ENCODE peak calls at places on chromosomes 7 and 10, in eight cellular contexts. One of them, this sample, is unnamed.

GRCh38 chr7:75650062-75650461 is 88.7 kb downstream of the HIP1 start:
- DNase-seq in pancreas: peak
- DNase-seq in prostate gland: no peak
- DNase-seq in A549: no peak
- DNase-seq in body of pancreas: no peak
- DNase-seq in AG09309: no peak
- DNase-seq in fibroblast of the aortic adventitia: no peak
- DNase-seq in GM12878: no peak
- DNase-seq in this sample: no peak

GRCh38 chr7:36127075-36127740 is 25.8 kb upstream of the EEPD1 start:
- DNase-seq in body of pancreas: no peak
- DNase-seq in A549: no peak
- DNase-seq in GM12878: no peak
- DNase-seq in AG09309: no peak
- DNase-seq in fibroblast of the aortic adventitia: no peak
- DNase-seq in pancreas: no peak
- DNase-seq in prostate gland: no peak
- DNase-seq in this sample: no peak

GRCh38 chr10:11018830-11019692 is 1.4 kb downstream of the CELF2 start:
- DNase-seq in GM12878: no peak
- DNase-seq in AG09309: no peak
- DNase-seq in prostate gland: no peak
- DNase-seq in body of pancreas: no peak
- DNase-seq in fibroblast of the aortic adventitia: no peak
- DNase-seq in pancreas: no peak
- DNase-seq in A549: no peak
- DNase-seq in this sample: no peak

GRCh38 chr10:102120142-102120986 is at the start of gene LDB1:
- DNase-seq in AG09309: no peak
- DNase-seq in prostate gland: peak
- DNase-seq in A549: peak
- DNase-seq in pancreas: peak
- DNase-seq in fibroblast of the aortic adventitia: peak
- DNase-seq in body of pancreas: peak
- DNase-seq in GM12878: no peak
- DNase-seq in this sample: no peak

GRCh38 chr7:50730459-50731400 is 52.0 kb downstream of the GRB10 start:
- DNase-seq in A549: no peak
- DNase-seq in AG09309: no peak
- DNase-seq in fibroblast of the aortic adventitia: no peak
- DNase-seq in pancreas: no peak
- DNase-seq in body of pancreas: no peak
- DNase-seq in prostate gland: no peak
- DNase-seq in GM12878: no peak
- DNase-seq in this sample: peak

GRCh38 chr7:36526720-36527548 is 137.3 kb downstream of the ANLN start:
- DNase-seq in prostate gland: no peak
- DNase-seq in AG09309: peak
- DNase-seq in body of pancreas: no peak
- DNase-seq in GM12878: peak
- DNase-seq in fibroblast of the aortic adventitia: peak
- DNase-seq in A549: peak
- DNase-seq in pancreas: no peak
- DNase-seq in this sample: peak

GRCh38 chr10:86971146-86971991 is 3.1 kb downstream of the ADIRF start:
- DNase-seq in prostate gland: peak
- DNase-seq in A549: peak
- DNase-seq in pancreas: peak
- DNase-seq in AG09309: peak
- DNase-seq in GM12878: peak
- DNase-seq in body of pancreas: peak
- DNase-seq in fibroblast of the aortic adventitia: peak
- DNase-seq in this sample: no peak

GRCh38 chr7:1085266-1085665 is 2.6 kb upstream of the GPER1 start:
- DNase-seq in GM12878: no peak
- DNase-seq in prostate gland: no peak
- DNase-seq in body of pancreas: no peak
- DNase-seq in fibroblast of the aortic adventitia: no peak
- DNase-seq in pancreas: no peak
- DNase-seq in A549: no peak
- DNase-seq in AG09309: no peak
- DNase-seq in this sample: no peak

GRCh38 chr7:19620470-19620869 is 88.4 kb downstream of the POLR1F start:
- DNase-seq in GM12878: no peak
- DNase-seq in A549: no peak
- DNase-seq in fibroblast of the aortic adventitia: no peak
- DNase-seq in AG09309: no peak
- DNase-seq in prostate gland: no peak
- DNase-seq in pancreas: no peak
- DNase-seq in body of pancreas: no peak
- DNase-seq in this sample: no peak

GRCh38 chr10:121800146-121800545 is 127.7 kb downstream of the ATE1 start:
- DNase-seq in A549: no peak
- DNase-seq in pancreas: no peak
- DNase-seq in fibroblast of the aortic adventitia: peak
- DNase-seq in GM12878: no peak
- DNase-seq in body of pancreas: no peak
- DNase-seq in prostate gland: no peak
- DNase-seq in AG09309: peak
- DNase-seq in this sample: no peak

GRCh38 chr7:157302314-157302711 is 34.5 kb upstream of the DNAJB6 start:
- DNase-seq in AG09309: no peak
- DNase-seq in A549: no peak
- DNase-seq in body of pancreas: no peak
- DNase-seq in pancreas: no peak
- DNase-seq in fibroblast of the aortic adventitia: no peak
- DNase-seq in GM12878: peak
- DNase-seq in prostate gland: peak
- DNase-seq in this sample: no peak

GRCh38 chr10:73296946-73297345 is 44.5 kb upstream of the MRPS16 start:
- DNase-seq in fibroblast of the aortic adventitia: no peak
- DNase-seq in GM12878: no peak
- DNase-seq in prostate gland: no peak
- DNase-seq in A549: no peak
- DNase-seq in body of pancreas: no peak
- DNase-seq in pancreas: no peak
- DNase-seq in AG09309: no peak
- DNase-seq in this sample: no peak

GRCh38 chr7:51090411-51090810 is 226.2 kb downstream of the COBL start:
- DNase-seq in prostate gland: no peak
- DNase-seq in AG09309: no peak
- DNase-seq in body of pancreas: no peak
- DNase-seq in fibroblast of the aortic adventitia: peak
- DNase-seq in A549: no peak
- DNase-seq in GM12878: no peak
- DNase-seq in pancreas: no peak
- DNase-seq in this sample: no peak

GRCh38 chr10:21421016-21421415 is 104.5 kb downstream of the SKIDA1 start:
- DNase-seq in body of pancreas: no peak
- DNase-seq in pancreas: no peak
- DNase-seq in GM12878: no peak
- DNase-seq in prostate gland: no peak
- DNase-seq in fibroblast of the aortic adventitia: no peak
- DNase-seq in AG09309: no peak
- DNase-seq in A549: no peak
- DNase-seq in this sample: no peak

GRCh38 chr10:6503171-6503570 is 76.9 kb downstream of the PRKCQ start:
- DNase-seq in prostate gland: no peak
- DNase-seq in AG09309: no peak
- DNase-seq in body of pancreas: no peak
- DNase-seq in A549: no peak
- DNase-seq in pancreas: no peak
- DNase-seq in GM12878: no peak
- DNase-seq in fibroblast of the aortic adventitia: no peak
- DNase-seq in this sample: no peak

GRCh38 chr10:5655003-5655600 is 11.3 kb downstream of the ASB13 start:
- DNase-seq in AG09309: no peak
- DNase-seq in prostate gland: no peak
- DNase-seq in GM12878: no peak
- DNase-seq in fibroblast of the aortic adventitia: no peak
- DNase-seq in pancreas: no peak
- DNase-seq in A549: no peak
- DNase-seq in body of pancreas: no peak
- DNase-seq in this sample: no peak

GRCh38 chr7:25427721-25428120 is 199.4 kb upstream of the NPVF start:
- DNase-seq in fibroblast of the aortic adventitia: no peak
- DNase-seq in AG09309: no peak
- DNase-seq in GM12878: no peak
- DNase-seq in pancreas: no peak
- DNase-seq in A549: no peak
- DNase-seq in prostate gland: no peak
- DNase-seq in body of pancreas: no peak
- DNase-seq in this sample: no peak

GRCh38 chr7:25431956-25432355 is 203.7 kb upstream of the NPVF start:
- DNase-seq in body of pancreas: no peak
- DNase-seq in fibroblast of the aortic adventitia: no peak
- DNase-seq in pancreas: no peak
- DNase-seq in prostate gland: no peak
- DNase-seq in AG09309: no peak
- DNase-seq in A549: no peak
- DNase-seq in GM12878: no peak
- DNase-seq in this sample: no peak

GRCh38 chr7:25429731-25430130 is 201.4 kb upstream of the NPVF start:
- DNase-seq in prostate gland: no peak
- DNase-seq in body of pancreas: no peak
- DNase-seq in A549: no peak
- DNase-seq in fibroblast of the aortic adventitia: no peak
- DNase-seq in GM12878: no peak
- DNase-seq in AG09309: no peak
- DNase-seq in pancreas: no peak
- DNase-seq in this sample: peak

GRCh38 chr7:25432807-25433206 is 204.5 kb upstream of the NPVF start:
- DNase-seq in body of pancreas: no peak
- DNase-seq in fibroblast of the aortic adventitia: no peak
- DNase-seq in A549: no peak
- DNase-seq in prostate gland: no peak
- DNase-seq in pancreas: no peak
- DNase-seq in AG09309: no peak
- DNase-seq in GM12878: no peak
- DNase-seq in this sample: no peak

GRCh38 chr7:25430200-25430953 is 202.1 kb upstream of the NPVF start:
- DNase-seq in GM12878: no peak
- DNase-seq in fibroblast of the aortic adventitia: no peak
- DNase-seq in prostate gland: no peak
- DNase-seq in AG09309: no peak
- DNase-seq in pancreas: no peak
- DNase-seq in A549: no peak
- DNase-seq in body of pancreas: no peak
- DNase-seq in this sample: no peak
- H3K4me3 ChIP-seq in GM12878: no peak
- H3K4me3 ChIP-seq in fibroblast of the aortic adventitia: no peak
- H3K4me3 ChIP-seq in prostate gland: no peak
- H3K4me3 ChIP-seq in AG09309: no peak
- H3K4me3 ChIP-seq in pancreas: no peak
- H3K4me3 ChIP-seq in A549: no peak
- H3K4me3 ChIP-seq in body of pancreas: no peak
- H3K4me3 ChIP-seq in this sample: no peak

DNA sequence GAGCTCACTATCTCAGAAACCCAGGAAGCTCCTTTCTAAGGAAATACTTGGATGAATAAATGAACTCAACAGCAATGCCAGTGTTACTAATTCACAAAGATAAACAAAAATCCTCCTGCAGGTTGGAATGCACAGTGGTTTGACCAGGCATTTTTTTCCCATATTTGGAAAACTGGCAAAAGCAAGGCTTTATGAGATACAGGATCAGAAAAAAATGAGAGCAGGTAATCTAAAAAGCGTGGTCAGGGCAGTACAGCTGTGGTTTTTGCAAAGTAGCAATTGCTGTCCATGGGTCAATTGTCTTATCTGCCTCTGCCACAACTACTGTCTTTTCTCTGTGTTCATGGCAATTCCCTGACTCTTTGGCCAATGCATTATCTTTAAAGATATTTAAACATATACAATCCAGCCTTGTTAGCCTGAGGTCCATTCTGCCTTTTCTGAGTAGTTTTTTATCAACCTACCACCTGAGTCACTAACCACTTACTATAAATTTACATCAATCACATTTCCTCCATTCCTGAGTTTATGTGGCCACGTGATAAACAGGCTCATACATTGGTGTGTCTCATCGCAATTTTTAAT is 564.5 kb upstream of the IGFBP3 start:
- DNase-seq in pancreas: no peak
- DNase-seq in AG09309: peak
- DNase-seq in A549: peak
- DNase-seq in body of pancreas: no peak
- DNase-seq in GM12878: no peak
- DNase-seq in fibroblast of the aortic adventitia: peak
- DNase-seq in prostate gland: no peak
- DNase-seq in this sample: no peak
- TF ChIP-seq CTCF in pancreas: no peak
- TF ChIP-seq CTCF in AG09309: peak
- TF ChIP-seq CTCF in A549: no peak
- TF ChIP-seq CTCF in body of pancreas: no peak
- TF ChIP-seq CTCF in GM12878: no peak
- TF ChIP-seq CTCF in fibroblast of the aortic adventitia: peak
- TF ChIP-seq CTCF in prostate gland: no peak
- TF ChIP-seq CTCF in this sample: peak

GRCh38 chr7:141704741-141705140 is 2.8 kb upstream of the DENND11 start:
- DNase-seq in fibroblast of the aortic adventitia: peak
- DNase-seq in GM12878: no peak
- DNase-seq in AG09309: no peak
- DNase-seq in pancreas: no peak
- DNase-seq in A549: no peak
- DNase-seq in body of pancreas: no peak
- DNase-seq in prostate gland: no peak
- DNase-seq in this sample: no peak

GRCh38 chr7:141702047-141702567 is at the start of gene DENND11:
- DNase-seq in body of pancreas: peak
- DNase-seq in A549: peak
- DNase-seq in GM12878: no peak
- DNase-seq in AG09309: no peak
- DNase-seq in prostate gland: peak
- DNase-seq in pancreas: peak
- DNase-seq in fibroblast of the aortic adventitia: peak
- DNase-seq in this sample: no peak

GRCh38 chr7:141701489-141702046 is 398 bp downstream of the DENND11 start:
- DNase-seq in A549: peak
- DNase-seq in body of pancreas: peak
- DNase-seq in prostate gland: peak
- DNase-seq in GM12878: peak
- DNase-seq in fibroblast of the aortic adventitia: no peak
- DNase-seq in AG09309: no peak
- DNase-seq in pancreas: peak
- DNase-seq in this sample: no peak

GRCh38 chr7:141704112-141704511 is 2.1 kb upstream of the DENND11 start:
- DNase-seq in AG09309: no peak
- DNase-seq in body of pancreas: no peak
- DNase-seq in pancreas: no peak
- DNase-seq in fibroblast of the aortic adventitia: no peak
- DNase-seq in prostate gland: no peak
- DNase-seq in GM12878: no peak
- DNase-seq in A549: no peak
- DNase-seq in this sample: no peak

GRCh38 chr7:141702892-141703291 is 926 bp upstream of the DENND11 start:
- DNase-seq in pancreas: no peak
- DNase-seq in prostate gland: no peak
- DNase-seq in fibroblast of the aortic adventitia: no peak
- DNase-seq in A549: no peak
- DNase-seq in GM12878: no peak
- DNase-seq in AG09309: no peak
- DNase-seq in body of pancreas: no peak
- DNase-seq in this sample: no peak
- H3K4me3 ChIP-seq in pancreas: peak
- H3K4me3 ChIP-seq in prostate gland: no peak
- H3K4me3 ChIP-seq in fibroblast of the aortic adventitia: no peak
- H3K4me3 ChIP-seq in A549: peak
- H3K4me3 ChIP-seq in GM12878: no peak
- H3K4me3 ChIP-seq in AG09309: no peak
- H3K4me3 ChIP-seq in body of pancreas: no peak
- H3K4me3 ChIP-seq in this sample: no peak

GRCh38 chr7:29564455-29565185 is 985 bp downstream of the PRR15 start:
- DNase-seq in prostate gland: peak
- DNase-seq in pancreas: peak
- DNase-seq in GM12878: no peak
- DNase-seq in fibroblast of the aortic adventitia: peak
- DNase-seq in A549: peak
- DNase-seq in body of pancreas: peak
- DNase-seq in AG09309: no peak
- DNase-seq in this sample: no peak
- TF ChIP-seq CTCF in prostate gland: no peak
- TF ChIP-seq CTCF in pancreas: no peak
- TF ChIP-seq CTCF in GM12878: no peak
- TF ChIP-seq CTCF in fibroblast of the aortic adventitia: peak
- TF ChIP-seq CTCF in A549: no peak
- TF ChIP-seq CTCF in body of pancreas: no peak
- TF ChIP-seq CTCF in AG09309: no peak
- TF ChIP-seq CTCF in this sample: no peak

This sample was measured in retinal pigment epithelial cell.